ENCODE peak calls at places on chromosomes 4 and X, in four cellular contexts. C is IMR-90, L is Caco-2, H is pancreas. B is an unnamed sample. For H3K9me3, the result is how much of the 10 kb centered on the place peaks cover.

GRCh38 chr4:53313510-53313909 is 52.4 kb downstream of the SCFD2 start:
- DNase-seq in C (peak), L (peak), H (no peak), B (no peak)

GRCh38 chr4:71195932-71196331 is 142.9 kb upstream of the SLC4A4 start:
- DNase-seq in C (peak), L (no peak), H (no peak), B (peak)

GRCh38 chr4:26208237-26208985 is 112.4 kb upstream of the RBPJ start:
- DNase-seq in H (no peak), L (no peak), C (no peak), B (no peak)

GRCh38 chr4:3031357-3032064 is 42.8 kb downstream of the HTT-AS start:
- DNase-seq in C (no peak), H (peak), L (no peak), B (peak)

GRCh38 chr4:102847687-102848086 is 20.3 kb upstream of the UBE2D3 start:
- DNase-seq in L (no peak), H (no peak), C (no peak), B (no peak)

GRCh38 chrX:105822138-105823091 is at the start of gene NRK:
- DNase-seq in H (peak), L (no peak), C (no peak), B (peak)

GRCh38 chr4:183035726-183036415 is 63.2 kb upstream of the WWC2 start:
- DNase-seq in C (no peak), L (no peak), H (no peak), B (no peak)

GRCh38 chr4:181959121-181959520 is 284.1 kb upstream of the TENM3 start:
- DNase-seq in H (no peak), C (peak), L (no peak), B (peak)

GRCh38 chr4:72568959-72569718 is at the start of gene ADAMTS3:
- DNase-seq in C (peak), L (no peak), H (peak), B (peak)

GRCh38 chr4:10075953-10076391 is 40.6 kb downstream of the WDR1 start:
- DNase-seq in C (no peak), L (peak), H (peak), B (peak)

GRCh38 chr4:86453044-86453501 is 93.2 kb upstream of the MAPK10 start:
- DNase-seq in C (peak), H (no peak), L (no peak), B (peak)

GRCh38 chrX:64792598-64793337 is 183.5 kb downstream of the ZC4H2 start:
- DNase-seq in H (no peak), L (no peak), C (no peak), B (no peak)

GRCh38 chr4:176438401-176438800 is 118.6 kb downstream of the SPCS3 start:
- DNase-seq in L (no peak), C (no peak), H (no peak), B (no peak)

GRCh38 chr4:138609943-138610350 is 367.8 kb upstream of the SLC7A11 start:
- DNase-seq in H (no peak), L (no peak), C (peak), B (no peak)

GRCh38 chr4:142565771-142566170 is 280.3 kb downstream of the INPP4B start:
- DNase-seq in H (no peak), C (no peak), L (no peak), B (no peak)

GRCh38 chr4:121484633-121485032 is 103.8 kb upstream of the QRFPR start:
- DNase-seq in C (peak), L (no peak), H (no peak), B (peak)

GRCh38 chr4:38323141-38323634 is 340.8 kb upstream of the KLF3 start:
- DNase-seq in C (peak), H (no peak), L (no peak), B (no peak)

GRCh38 chr4:64095398-64095797 is 313.9 kb downstream of the TECRL start:
- DNase-seq in L (no peak), C (no peak), H (no peak), B (no peak)

GRCh38 chr4:127505203-127505602 is 127.6 kb upstream of the INTU start:
- DNase-seq in C (peak), L (no peak), H (no peak), B (peak)

GRCh38 chr4:154329268-154329858 is 162.2 kb downstream of the DCHS2 start:
- DNase-seq in H (no peak), L (no peak), C (peak), B (no peak)

GRCh38 chrX:153372949-153373348 is 28.2 kb downstream of the PNMA6E start:
- DNase-seq in H (no peak), C (no peak), L (no peak), B (no peak)

GRCh38 chr4:42296196-42296595 is 101.1 kb upstream of the SHISA3 start:
- DNase-seq in C (no peak), H (no peak), L (no peak), B (no peak)

GRCh38 chr4:20326460-20326859 is 74.8 kb downstream of the SLIT2 start:
- DNase-seq in C (no peak), L (no peak), H (no peak), B (no peak)

GRCh38 chr4:33369366-33369899 is 2649.3 kb downstream of the PCDH7 start:
- DNase-seq in L (no peak), C (peak), H (no peak), B (no peak)

GRCh38 chrX:150643271-150643670 is 49.9 kb upstream of the MTMR1 start:
- DNase-seq in H (no peak), L (no peak), C (peak), B (no peak)

GRCh38 chr4:95155759-95156451 is 392.9 kb downstream of the UNC5C start:
- DNase-seq in L (no peak), H (no peak), C (peak), B (no peak)

GRCh38 chr4:69861756-69862155 is 1.8 kb upstream of the SULT1E1 start:
- DNase-seq in L (no peak), H (no peak), C (no peak), B (no peak)

GRCh38 chr4:37973481-37973880 is 13.3 kb downstream of the PTTG2 start:
- DNase-seq in H (no peak), C (no peak), L (no peak), B (no peak)

GRCh38 chrX:96453139-96453538 is 231.5 kb upstream of the DIAPH2 start:
- DNase-seq in H (no peak), C (no peak), L (no peak), B (no peak)

GRCh38 chr4:53861856-53862610 is 202.4 kb downstream of the CHIC2 start:
- DNase-seq in L (no peak), C (peak), H (no peak), B (peak)

GRCh38 chrX:97389761-97390192 is 506.1 kb downstream of the RPA4 start:
- DNase-seq in L (no peak), H (no peak), C (peak), B (no peak)

GRCh38 chr4:24476209-24476781 is 108.1 kb downstream of the DHX15 start:
- DNase-seq in C (peak), L (no peak), H (no peak), B (no peak)

GRCh38 chrX:47420264-47420663 is 49.9 kb downstream of the ZNF157 start:
- DNase-seq in H (no peak), L (no peak), C (no peak), B (no peak)
- H3K9me3 ChIP-seq in H (under half), L (under half), C (under half), B (under half)

DNA sequence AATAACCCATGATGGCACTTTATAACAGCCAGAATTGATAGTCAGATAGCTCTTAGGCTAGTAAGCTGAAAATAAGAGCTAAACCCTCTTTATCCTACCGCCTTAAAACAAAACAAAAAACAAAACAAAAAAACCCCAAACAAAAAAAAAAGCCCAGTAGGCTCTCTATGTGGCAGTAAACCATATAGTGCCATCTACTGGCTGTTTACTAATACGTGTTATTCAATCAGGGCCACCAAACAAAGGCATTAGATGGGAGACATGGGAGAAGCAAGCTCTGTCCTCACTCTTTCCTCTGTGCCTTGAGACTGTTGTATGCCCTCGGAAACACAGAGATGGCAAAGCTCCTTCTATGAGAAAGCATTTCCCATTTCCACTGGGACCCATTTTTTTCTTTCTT is 148.8 kb upstream of the MID1 start:
- DNase-seq in H (no peak), L (no peak), C (peak), B (no peak)
- TF ChIP-seq CTCF in H (peak), L (peak), C (peak), B (no peak)

GRCh38 chrX:145292208-145292607 is 44.9 kb downstream of the SPANXN1 start:
- DNase-seq in L (no peak), C (no peak), H (no peak), B (no peak)
- H3K9me3 ChIP-seq in L (under half), C (under half), H (under half), B (under half)

GRCh38 chr4:114108869-114109268 is 129.4 kb upstream of the ARSJ start:
- DNase-seq in C (peak), L (no peak), H (no peak), B (no peak)
- TF ChIP-seq CTCF in C (no peak), L (no peak), H (no peak), B (no peak)

DNA sequence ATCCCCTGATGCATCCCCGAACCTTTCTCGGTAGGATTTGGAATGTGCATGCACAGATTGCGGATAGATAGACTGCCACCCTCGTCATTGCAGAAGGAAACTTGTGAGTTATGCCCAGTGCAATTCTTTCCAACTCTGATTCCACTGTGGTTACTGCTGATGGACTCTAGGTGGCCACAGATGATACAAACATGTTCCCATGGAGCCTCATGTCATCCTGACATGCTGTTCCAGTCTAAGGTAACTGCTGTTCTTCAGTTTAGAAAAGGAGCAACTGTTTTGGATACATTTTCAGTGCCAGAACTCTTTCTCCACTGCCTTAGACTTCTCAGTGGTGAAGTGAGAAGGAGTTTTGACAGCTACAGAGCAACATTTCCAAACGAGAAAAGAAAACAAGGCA is 9.0 kb upstream of the VCX3B start:
- DNase-seq in H (no peak), C (no peak), L (no peak), B (no peak)
- H3K9me3 ChIP-seq in H (under half), C (under half), L (under half), B (under half)

DNA sequence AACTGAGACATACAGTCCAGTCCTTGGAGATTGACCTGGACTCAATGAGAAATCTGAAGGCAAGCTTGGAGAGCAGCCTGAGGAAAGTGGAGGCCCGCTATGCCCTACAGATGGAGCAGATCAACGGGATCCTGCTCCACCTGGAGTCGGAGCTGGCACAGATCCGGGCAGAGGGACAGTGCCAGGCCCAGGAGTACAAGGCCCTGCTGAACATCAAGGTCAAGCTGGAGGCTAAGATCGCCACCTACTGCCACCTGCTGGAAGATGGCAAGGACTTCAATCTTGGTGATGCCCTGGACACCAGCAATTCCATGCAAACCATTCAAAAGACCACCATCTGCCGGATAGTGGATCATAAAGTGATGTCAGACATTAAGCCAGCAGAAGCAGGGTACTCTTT is 20.4 kb upstream of the FRMPD3 start:
- DNase-seq in L (no peak), H (peak), C (peak), B (peak)
- TF ChIP-seq CTCF in L (no peak), H (peak), C (no peak), B (peak)

GRCh38 chrX:101427954-101428353 is 19.9 kb downstream of the HNRNPH2 start:
- DNase-seq in C (no peak), L (no peak), H (no peak), B (no peak)

GRCh38 chrX:101429934-101430333 is 21.9 kb downstream of the HNRNPH2 start:
- DNase-seq in H (no peak), L (no peak), C (peak), B (no peak)

DNA sequence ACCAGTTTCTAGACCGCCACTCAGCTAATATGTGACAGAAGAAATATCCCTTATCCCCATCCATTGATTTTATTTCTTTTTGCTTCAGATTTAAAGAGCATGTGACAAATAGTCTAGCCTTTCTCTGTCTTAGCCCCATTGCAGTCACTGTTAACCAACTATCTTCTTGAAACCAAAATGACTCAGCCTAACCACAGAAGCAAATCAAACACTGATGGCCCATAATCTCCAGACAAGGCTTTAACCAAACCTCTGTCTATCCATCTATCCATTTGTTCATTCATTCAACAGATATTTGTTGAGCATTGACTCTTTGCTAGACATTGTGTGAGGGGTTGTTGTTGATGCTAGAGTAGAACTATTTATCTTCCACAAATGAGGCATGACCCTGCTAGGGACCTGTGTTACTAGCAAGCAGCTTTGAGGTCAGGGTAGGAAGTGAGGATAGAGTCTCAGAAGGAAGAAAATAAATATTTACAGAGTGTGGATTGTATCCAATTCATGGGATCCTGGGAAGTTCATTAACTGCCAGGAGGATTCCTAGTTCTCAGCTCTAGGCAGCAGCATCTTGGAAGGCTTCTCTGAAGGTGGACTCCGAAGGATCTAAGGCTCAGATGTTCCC is 22.5 kb downstream of the HNRNPH2 start:
- DNase-seq in C (peak), L (no peak), H (no peak), B (no peak)
- H3K9me3 ChIP-seq in C (under half), L (under half), H (under half), B (under half)

B was measured in thyroid gland.